ENCODE peak calls at places on chromosomes 7 and 10, in eight cellular contexts. K, V, X, T, O, C, B and F are unnamed samples.

GRCh38 chr7:111639894-111640293 is 77.6 kb upstream of the IMMP2L start:
- DNase-seq in K (no peak), V (no peak), X (no peak), T (no peak), O (peak), C (no peak), B (no peak), F (no peak)

GRCh38 chr7:99447943-99448342 is 9.2 kb downstream of the CPSF4 start:
- DNase-seq in K (no peak), V (peak), X (no peak), T (no peak), O (no peak), C (no peak), B (no peak), F (no peak)

GRCh38 chr7:36440880-36441279 is 51.2 kb downstream of the ANLN start:
- DNase-seq in K (no peak), V (peak), X (no peak), T (no peak), O (peak), C (no peak), B (no peak), F (no peak)

GRCh38 chr10:126408953-126409641 is 20.8 kb upstream of the ADAM12 start:
- DNase-seq in K (no peak), V (no peak), X (no peak), T (no peak), O (no peak), C (no peak), B (no peak), F (no peak)

GRCh38 chr10:117653170-117653515 is 110.6 kb downstream of the EMX2 start:
- DNase-seq in K (no peak), V (peak), X (no peak), T (no peak), O (peak), C (no peak), B (no peak), F (peak)

GRCh38 chr7:127809285-127809702 is 157.3 kb downstream of the SND1 start:
- DNase-seq in K (no peak), V (no peak), X (no peak), T (no peak), O (peak), C (no peak), B (no peak), F (peak)

GRCh38 chr10:129328531-129328930 is 138.5 kb upstream of the MGMT start:
- DNase-seq in K (no peak), V (no peak), X (no peak), T (no peak), O (peak), C (no peak), B (no peak), F (no peak)

GRCh38 chr10:24820616-24821015 is 96.9 kb upstream of the ARHGAP21 start:
- DNase-seq in K (no peak), V (no peak), X (no peak), T (no peak), O (no peak), C (no peak), B (no peak), F (no peak)

GRCh38 chr10:42981358-42982236 is 95.3 kb upstream of the RET start:
- DNase-seq in K (peak), V (no peak), X (no peak), T (peak), O (no peak), C (peak), B (peak), F (no peak)

GRCh38 chr10:133212853-133213494 is 17.0 kb upstream of the UTF1 start:
- DNase-seq in K (no peak), V (no peak), X (no peak), T (no peak), O (no peak), C (no peak), B (no peak), F (no peak)

GRCh38 chr7:99693427-99694200 is 13.8 kb upstream of the CYP3A5 start:
- DNase-seq in K (no peak), V (peak), X (no peak), T (no peak), O (no peak), C (no peak), B (no peak), F (no peak)

GRCh38 chr10:96789571-96790108 is 42.5 kb upstream of the LCOR start:
- DNase-seq in K (no peak), V (no peak), X (no peak), T (no peak), O (no peak), C (no peak), B (no peak), F (no peak)

GRCh38 chr7:36474283-36475010 is 84.8 kb downstream of the ANLN start:
- DNase-seq in K (no peak), V (no peak), X (no peak), T (no peak), O (peak), C (no peak), B (no peak), F (peak)

DNA sequence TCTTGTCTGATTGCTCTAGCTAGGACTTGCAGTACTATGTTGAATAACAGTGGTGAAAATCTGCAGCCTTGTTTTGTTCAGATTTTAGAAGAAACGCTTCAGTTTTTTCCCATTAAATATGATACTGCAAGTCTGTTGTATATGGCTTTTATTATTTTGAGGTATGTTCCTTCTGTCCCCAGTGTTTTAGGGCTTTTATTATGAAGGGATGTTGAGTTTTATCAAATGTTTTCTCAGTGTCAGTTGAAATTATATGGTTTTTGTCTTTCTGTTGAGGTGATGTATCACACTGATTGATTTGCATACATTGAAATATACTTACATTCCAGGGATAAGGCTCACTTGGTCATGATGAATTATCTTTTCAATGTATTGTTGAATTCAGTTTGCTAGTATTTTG is 60.5 kb upstream of the HELLS start:
- DNase-seq in K (no peak), V (no peak), X (no peak), T (no peak), O (no peak), C (no peak), B (no peak), F (no peak)
- TF ChIP-seq POLR2A in K (no peak), V (no peak), X (no peak), T (no peak), O (no peak), C (no peak), B (no peak), F (no peak)

DNA sequence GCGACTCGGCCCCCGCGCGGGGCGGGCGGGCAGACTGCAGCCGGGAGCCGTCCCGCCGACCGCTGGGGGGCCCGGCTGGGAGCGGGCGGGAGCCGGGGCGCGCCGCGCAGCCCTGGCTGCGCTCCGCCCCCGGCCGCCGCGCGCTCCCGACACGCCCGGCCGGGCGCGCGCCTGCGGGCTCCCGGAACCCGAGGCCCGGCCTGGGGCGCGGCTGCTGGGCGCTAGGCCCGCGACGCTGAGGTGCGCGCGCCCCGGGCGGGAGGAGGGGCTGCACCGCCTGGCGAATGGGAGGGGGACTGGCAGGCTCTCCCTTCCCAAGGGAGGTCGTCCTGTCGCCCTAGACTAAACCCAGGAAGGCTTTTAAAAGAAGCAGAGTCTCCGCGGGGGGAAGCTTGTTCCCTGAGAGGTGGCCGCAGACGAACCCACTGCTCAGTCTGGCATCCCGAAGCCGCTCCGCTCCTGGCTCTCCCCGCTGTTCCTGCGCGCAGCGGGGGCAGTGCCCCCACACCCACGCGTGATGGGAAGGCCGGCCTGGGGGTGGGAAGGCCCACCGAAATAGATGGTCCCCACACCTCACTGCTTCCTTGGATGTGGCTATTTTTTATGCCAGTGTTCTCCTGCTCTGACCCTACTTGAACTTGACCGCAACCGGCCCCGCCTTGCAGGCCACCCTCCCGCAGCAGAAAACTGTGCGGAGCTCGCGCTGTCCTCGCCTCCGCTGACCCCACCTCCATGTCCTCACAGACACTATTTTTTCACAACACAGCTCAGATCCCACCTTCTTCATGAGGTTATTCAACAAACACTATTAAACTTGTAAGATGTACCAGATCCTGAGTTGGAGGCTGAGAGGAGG is at the start of gene VOPP1:
- DNase-seq in K (peak), V (peak), X (peak), T (peak), O (peak), C (peak), B (peak), F (peak)
- TF ChIP-seq POLR2A in K (peak), V (no peak), X (no peak), T (no peak), O (no peak), C (no peak), B (no peak), F (peak)

DNA sequence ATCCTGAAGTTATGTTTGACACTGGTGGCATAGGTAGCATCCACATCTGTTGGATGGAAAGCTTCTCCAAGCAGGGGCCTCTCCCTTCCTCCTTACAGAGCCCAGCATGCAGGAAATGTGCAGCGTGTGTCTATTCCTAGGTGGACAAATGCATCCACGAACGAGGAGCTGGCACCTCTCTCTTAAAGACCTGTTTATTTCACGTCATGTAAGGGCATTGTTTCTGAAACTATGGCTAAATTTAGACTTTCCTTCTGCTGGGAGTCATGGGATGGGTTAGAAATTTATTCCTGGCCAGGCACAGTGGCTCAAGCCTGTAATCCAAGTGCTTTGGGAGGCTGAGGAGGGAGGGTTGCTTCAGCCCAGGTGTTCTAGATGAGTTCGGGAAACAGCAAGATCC is 208.4 kb upstream of the SVIL start:
- DNase-seq in K (no peak), V (no peak), X (no peak), T (no peak), O (no peak), C (no peak), B (no peak), F (no peak)
- TF ChIP-seq POLR2A in K (no peak), V (no peak), X (no peak), T (no peak), O (no peak), C (no peak), B (no peak), F (no peak)

GRCh38 chr10:22294694-22295093 is 21.5 kb upstream of the COMMD3 start:
- DNase-seq in K (no peak), V (no peak), X (no peak), T (no peak), O (no peak), C (no peak), B (no peak), F (no peak)

GRCh38 chr10:22293747-22294404 is 22.3 kb upstream of the COMMD3 start:
- DNase-seq in K (no peak), V (no peak), X (no peak), T (no peak), O (no peak), C (no peak), B (no peak), F (no peak)
- TF ChIP-seq POLR2A in K (no peak), V (no peak), X (no peak), T (no peak), O (no peak), C (no peak), B (no peak), F (no peak)

GRCh38 chr7:1566687-1567081 is 3.1 kb downstream of the PSMG3 start:
- DNase-seq in K (peak), V (no peak), X (no peak), T (no peak), O (no peak), C (no peak), B (no peak), F (no peak)
- TF ChIP-seq POLR2A in K (no peak), V (no peak), X (no peak), T (no peak), O (no peak), C (no peak), B (no peak), F (no peak)